ENCODE peak calls at places on chromosomes 6 and 20, in eight cellular contexts. I is DND-41; V is amniotic stem cell; D is cardiac fibroblast; L is AG09309; O is HS-27A; X is stimulated activated CD4-positive, alpha-beta T cell treated with anti-CD3 and anti-CD28 coated beads, Interleukin-1b, Interleukin-23, amount 100 ng/mL, for 4 hours; Z is GM20000. Q is an unnamed sample.

GRCh38 chr6:16667509-16667908 is 93.8 kb downstream of the ATXN1 start:
- DNase-seq in L (no peak), V (no peak), I (no peak), D (peak), X (no peak), O (no peak), Z (no peak), Q (no peak)

GRCh38 chr6:114312931-114313330 is 29.9 kb downstream of the HS3ST5 start:
- DNase-seq in L (no peak), D (no peak), X (no peak), V (no peak), Z (no peak), O (peak), I (no peak), Q (no peak)

GRCh38 chr6:107633680-107634141 is 143.8 kb downstream of the SOBP start:
- DNase-seq in I (no peak), L (no peak), Z (no peak), O (no peak), V (no peak), D (no peak), X (no peak), Q (no peak)

GRCh38 chr6:155056756-155057155 is 61.6 kb downstream of the TIAM2 start:
- DNase-seq in X (no peak), I (no peak), D (no peak), V (no peak), Z (no peak), L (no peak), O (no peak), Q (no peak)

GRCh38 chr6:137051790-137052472 is 7.2 kb upstream of the IL20RA start:
- DNase-seq in X (no peak), D (no peak), I (no peak), O (peak), V (no peak), L (no peak), Z (no peak), Q (no peak)

GRCh38 chr20:57441510-57442154 is 50.4 kb downstream of the RBM38 start:
- DNase-seq in Z (no peak), V (no peak), O (no peak), X (no peak), L (no peak), D (no peak), I (no peak), Q (no peak)

GRCh38 chr6:73691512-73691911 is 4.5 kb upstream of the CD109 start:
- DNase-seq in O (no peak), I (no peak), Z (no peak), X (no peak), L (no peak), D (peak), V (no peak), Q (no peak)

GRCh38 chr6:36033935-36034334 is 6.3 kb downstream of the MAPK14 start:
- DNase-seq in O (no peak), V (no peak), D (peak), I (no peak), Z (no peak), L (no peak), X (peak), Q (no peak)

GRCh38 chr20:59603727-59604608 is at the start of gene PHACTR3:
- DNase-seq in Z (no peak), L (no peak), D (no peak), I (no peak), X (no peak), V (no peak), O (no peak), Q (no peak)

GRCh38 chr6:117624869-117625481 is 22.7 kb upstream of the GOPC start:
- DNase-seq in V (no peak), Z (no peak), L (no peak), O (no peak), I (no peak), D (peak), X (no peak), Q (no peak)

GRCh38 chr6:84428300-84428907 is 201.0 kb upstream of the CEP162 start:
- DNase-seq in D (peak), X (no peak), O (peak), I (peak), V (peak), Z (peak), L (no peak), Q (no peak)

GRCh38 chr6:81531869-81532561 is 220.5 kb downstream of the TENT5A start:
- DNase-seq in I (no peak), V (no peak), D (no peak), Z (no peak), O (no peak), L (no peak), X (no peak), Q (no peak)

GRCh38 chr6:138004423-138005287 is 102.6 kb downstream of the PERP start:
- DNase-seq in I (peak), Z (peak), L (peak), O (peak), D (peak), V (no peak), X (no peak), Q (no peak)

GRCh38 chr6:140043357-140043756 is 668.9 kb upstream of the CITED2 start:
- DNase-seq in O (peak), I (no peak), D (peak), X (no peak), Z (no peak), L (peak), V (peak), Q (no peak)